ENCODE peak calls at places on chromosomes 3 and 15, in seven cellular contexts. A, G, K, M, J, D and I are unnamed samples. For H3K4me1, the result is how much of the 10 kb centered on the place peaks cover.

GRCh38 chr15:26449296-26449695 is 323.6 kb downstream of the GABRB3 start:
- DNase-seq in A (no peak), G (peak), K (no peak), M (no peak), J (no peak), D (no peak), I (no peak)

GRCh38 chr3:69020424-69020823 is 6.9 kb upstream of the EOGT start:
- DNase-seq in A (no peak), G (no peak), K (no peak), M (peak), J (no peak), D (no peak), I (no peak)

GRCh38 chr3:158679547-158680000 is 7.1 kb upstream of the LXN start:
- DNase-seq in A (no peak), G (no peak), K (no peak), M (no peak), J (no peak), D (no peak), I (no peak)

GRCh38 chr3:194586839-194587238 is 46.4 kb downstream of the TMEM44 start:
- DNase-seq in A (no peak), G (no peak), K (no peak), M (peak), J (no peak), D (no peak), I (no peak)

GRCh38 chr3:85554153-85554552 is 595.4 kb downstream of the CADM2 start:
- DNase-seq in A (no peak), G (peak), K (no peak), M (no peak), J (no peak), D (no peak), I (no peak)

GRCh38 chr15:40367673-40368611 is 9.9 kb downstream of the DISP2 start:
- DNase-seq in A (peak), G (peak), K (peak), M (peak), J (peak), D (peak), I (peak)

GRCh38 chr15:72994778-72995177 is 57.5 kb upstream of the NEO1 start:
- DNase-seq in A (no peak), G (no peak), K (no peak), M (no peak), J (no peak), D (no peak), I (no peak)

GRCh38 chr3:138682674-138683073 is 74.1 kb downstream of the FAIM start:
- DNase-seq in A (no peak), G (no peak), K (no peak), M (no peak), J (no peak), D (no peak), I (no peak)

GRCh38 chr15:33852570-33852969 is 115.7 kb upstream of the CHRM5 start:
- DNase-seq in A (no peak), G (no peak), K (no peak), M (peak), J (no peak), D (no peak), I (peak)

GRCh38 chr3:58989173-58989572 is 60.7 kb downstream of the CFAP20DC start:
- DNase-seq in A (no peak), G (no peak), K (no peak), M (peak), J (no peak), D (no peak), I (no peak)

GRCh38 chr15:88703533-88703932 is 64.7 kb downstream of the ISG20 start:
- DNase-seq in A (no peak), G (no peak), K (no peak), M (no peak), J (no peak), D (no peak), I (no peak)

GRCh38 chr15:40430271-40430805 is 10.4 kb upstream of the BAHD1 start:
- DNase-seq in A (no peak), G (peak), K (no peak), M (peak), J (no peak), D (no peak), I (no peak)

GRCh38 chr3:188321258-188321657 is 167.3 kb downstream of the LPP start:
- DNase-seq in A (no peak), G (no peak), K (no peak), M (no peak), J (no peak), D (no peak), I (no peak)

GRCh38 chr3:188326111-188326510 is 172.2 kb downstream of the LPP start:
- DNase-seq in A (no peak), G (no peak), K (no peak), M (peak), J (no peak), D (no peak), I (no peak)

GRCh38 chr3:188320757-188321156 is 166.8 kb downstream of the LPP start:
- DNase-seq in A (no peak), G (no peak), K (no peak), M (no peak), J (no peak), D (no peak), I (no peak)

GRCh38 chr3:188322135-188322892 is 168.4 kb downstream of the LPP start:
- DNase-seq in A (no peak), G (no peak), K (no peak), M (no peak), J (no peak), D (no peak), I (no peak)

DNA sequence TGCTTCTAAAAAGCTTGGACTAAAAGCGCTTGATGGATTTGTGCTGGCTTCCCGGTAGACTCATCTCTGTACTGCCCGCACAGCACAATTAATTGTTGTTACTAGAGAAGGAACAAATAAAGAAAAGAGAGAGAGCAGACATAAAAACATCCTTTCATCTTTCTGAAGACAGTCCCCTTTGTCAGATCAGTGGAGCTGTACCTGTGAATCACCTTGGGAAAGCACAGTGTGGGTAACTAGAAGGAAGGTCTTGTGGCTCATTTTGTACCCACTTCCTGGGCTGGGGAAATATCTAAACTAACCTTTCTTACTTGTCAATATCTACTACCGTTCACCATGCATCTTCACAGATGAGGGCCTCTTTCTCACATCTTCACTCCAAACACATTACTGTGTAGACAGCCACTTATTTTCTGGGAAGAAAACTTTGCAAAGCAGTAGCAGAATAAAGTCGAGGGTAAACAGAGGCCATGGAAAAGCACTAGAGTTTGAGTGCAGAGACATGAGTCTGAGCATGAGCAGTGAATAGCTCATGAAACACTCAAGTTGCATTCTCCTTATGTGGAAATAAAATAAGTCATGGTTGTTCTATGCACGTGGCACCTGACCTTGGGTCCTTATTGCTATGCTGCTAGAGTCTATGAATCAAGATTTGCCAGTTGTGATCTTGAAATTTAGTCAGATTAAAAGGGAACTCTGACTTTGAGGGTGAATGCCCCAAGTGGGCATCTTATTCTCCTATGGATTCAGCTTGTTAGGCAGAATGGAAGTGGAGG is 169.3 kb downstream of the LPP start:
- DNase-seq in A (no peak), G (no peak), K (peak), M (no peak), J (no peak), D (no peak), I (no peak)
- H3K4me1 ChIP-seq in A (under half), G (under half), K (under half), M (under half), J (under half), D (half or more), I (under half)

GRCh38 chr3:112042842-112043280 is 8.3 kb downstream of the TMPRSS7 start:
- DNase-seq in A (no peak), G (no peak), K (no peak), M (no peak), J (no peak), D (no peak), I (no peak)
- H3K27ac ChIP-seq in A (no peak), G (no peak), K (no peak), M (no peak), J (no peak), D (no peak), I (no peak)

GRCh38 chr3:73601031-73601430 is 23.7 kb downstream of the PDZRN3 start:
- DNase-seq in A (no peak), G (no peak), K (no peak), M (no peak), J (no peak), D (no peak), I (no peak)

GRCh38 chr3:73602171-73602570 is 22.6 kb downstream of the PDZRN3 start:
- DNase-seq in A (no peak), G (no peak), K (no peak), M (peak), J (no peak), D (no peak), I (no peak)

GRCh38 chr3:73600293-73600938 is 24.3 kb downstream of the PDZRN3 start:
- DNase-seq in A (no peak), G (no peak), K (no peak), M (peak), J (no peak), D (no peak), I (no peak)

GRCh38 chr3:73599605-73600004 is 25.1 kb downstream of the PDZRN3 start:
- DNase-seq in A (no peak), G (no peak), K (no peak), M (no peak), J (no peak), D (no peak), I (no peak)

GRCh38 chr3:73601476-73601875 is 23.3 kb downstream of the PDZRN3 start:
- DNase-seq in A (no peak), G (no peak), K (no peak), M (no peak), J (no peak), D (no peak), I (no peak)
- H3K4me1 ChIP-seq in A (under half), G (under half), K (under half), M (under half), J (under half), D (half or more), I (under half)

GRCh38 chr3:56629451-56629850 is 53.6 kb downstream of the TASOR start:
- DNase-seq in A (no peak), G (no peak), K (no peak), M (no peak), J (no peak), D (no peak), I (no peak)
- H3K27ac ChIP-seq in A (no peak), G (no peak), K (no peak), M (no peak), J (no peak), D (no peak), I (no peak)

GRCh38 chr3:190116551-190117067 is 4.1 kb downstream of the P3H2 start:
- DNase-seq in A (no peak), G (no peak), K (no peak), M (no peak), J (no peak), D (no peak), I (peak)

GRCh38 chr3:190119734-190120133 is 963 bp downstream of the P3H2 start:
- DNase-seq in A (no peak), G (no peak), K (no peak), M (no peak), J (no peak), D (no peak), I (no peak)

GRCh38 chr3:190120161-190121060 is at the start of gene P3H2:
- DNase-seq in A (peak), G (peak), K (peak), M (peak), J (peak), D (peak), I (peak)

GRCh38 chr3:190121061-190121765 is 516 bp upstream of the P3H2 start:
- DNase-seq in A (no peak), G (no peak), K (no peak), M (no peak), J (no peak), D (no peak), I (no peak)

DNA sequence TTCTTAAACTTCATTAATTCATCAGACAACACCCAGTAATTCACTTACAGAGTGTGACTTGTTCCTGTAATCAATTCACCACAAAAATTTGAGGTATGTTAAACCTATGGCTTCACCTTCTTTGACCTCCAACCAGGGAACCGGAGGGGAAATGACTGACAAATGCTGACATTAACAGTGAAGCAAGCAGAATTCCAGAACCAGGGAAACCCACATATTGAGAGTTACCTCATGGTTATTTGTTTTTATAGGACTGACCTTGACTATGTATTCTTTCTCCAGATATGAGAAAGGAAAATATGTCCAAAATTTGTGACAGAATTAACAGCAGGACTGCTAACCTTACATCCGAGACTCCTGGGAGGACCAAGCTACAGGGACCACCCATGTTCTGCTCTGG is 2.7 kb downstream of the P3H2 start:
- DNase-seq in A (no peak), G (no peak), K (no peak), M (no peak), J (no peak), D (no peak), I (peak)
- H3K4me1 ChIP-seq in A (under half), G (under half), K (under half), M (under half), J (under half), D (under half), I (under half)

GRCh38 chr15:70090436-70091291 is 7.1 kb downstream of the TLE3 start:
- DNase-seq in A (no peak), G (no peak), K (no peak), M (no peak), J (no peak), D (no peak), I (no peak)
- H3K27ac ChIP-seq in A (no peak), G (no peak), K (no peak), M (no peak), J (no peak), D (no peak), I (no peak)

GRCh38 chr15:67080118-67080899 is 14.9 kb downstream of the SMAD3 start:
- DNase-seq in A (peak), G (no peak), K (no peak), M (peak), J (peak), D (peak), I (no peak)
- H3K4me1 ChIP-seq in A (under half), G (under half), K (half or more), M (half or more), J (half or more), D (half or more), I (half or more)

GRCh38 chr3:13263770-13264467 is 156.2 kb downstream of the NUP210 start:
- DNase-seq in A (no peak), G (no peak), K (no peak), M (no peak), J (no peak), D (peak), I (no peak)
- H3K27ac ChIP-seq in A (peak), G (no peak), K (no peak), M (no peak), J (peak), D (peak), I (no peak)

GRCh38 chr3:16060945-16061344 is 113.5 kb upstream of the GALNT15 start:
- DNase-seq in A (no peak), G (no peak), K (no peak), M (peak), J (no peak), D (peak), I (peak)

GRCh38 chr3:16064660-16065414 is 109.6 kb upstream of the GALNT15 start:
- DNase-seq in A (no peak), G (no peak), K (no peak), M (peak), J (peak), D (peak), I (no peak)

GRCh38 chr3:16061491-16061890 is 113.0 kb upstream of the GALNT15 start:
- DNase-seq in A (no peak), G (no peak), K (no peak), M (no peak), J (no peak), D (no peak), I (no peak)

GRCh38 chr3:16066545-16066944 is 107.9 kb upstream of the GALNT15 start:
- DNase-seq in A (no peak), G (no peak), K (no peak), M (no peak), J (no peak), D (no peak), I (no peak)

GRCh38 chr3:16063603-16064002 is 110.9 kb upstream of the GALNT15 start:
- DNase-seq in A (no peak), G (no peak), K (no peak), M (no peak), J (no peak), D (no peak), I (no peak)
- H3K4me1 ChIP-seq in A (under half), G (under half), K (under half), M (half or more), J (under half), D (under half), I (half or more)